ENCODE peak calls at places on chromosomes 12 and 14, in ten cellular contexts. One of them, this sample, is unnamed.

GRCh38 chr12:132923356-132923909 is 32.7 kb downstream of the ZNF605 start:
- DNase-seq in EL: no peak
- DNase-seq in iris pigment epithelial cell: no peak
- DNase-seq in myocyte: no peak
- DNase-seq in AG04450: no peak
- DNase-seq in WTC11: no peak
- DNase-seq in astrocyte of the spinal cord: no peak
- DNase-seq in astrocyte of the cerebellum: no peak
- DNase-seq in NCI-H1417 treated with DMSO at 0.1 percent for 48 hours: no peak
- DNase-seq in G401: no peak
- DNase-seq in this sample: no peak

GRCh38 chr12:15859136-15859535 is 23.1 kb upstream of the STRAP start:
- DNase-seq in G401: no peak
- DNase-seq in WTC11: no peak
- DNase-seq in AG04450: no peak
- DNase-seq in EL: no peak
- DNase-seq in astrocyte of the spinal cord: no peak
- DNase-seq in NCI-H1417 treated with DMSO at 0.1 percent for 48 hours: no peak
- DNase-seq in myocyte: no peak
- DNase-seq in astrocyte of the cerebellum: no peak
- DNase-seq in iris pigment epithelial cell: peak
- DNase-seq in this sample: no peak

GRCh38 chr14:60646202-60646886 is 2.9 kb downstream of the SIX1 start:
- DNase-seq in NCI-H1417 treated with DMSO at 0.1 percent for 48 hours: no peak
- DNase-seq in WTC11: peak
- DNase-seq in myocyte: peak
- DNase-seq in EL: no peak
- DNase-seq in astrocyte of the spinal cord: peak
- DNase-seq in AG04450: no peak
- DNase-seq in astrocyte of the cerebellum: no peak
- DNase-seq in iris pigment epithelial cell: no peak
- DNase-seq in G401: no peak
- DNase-seq in this sample: no peak

GRCh38 chr14:26598081-26598671 is 343 bp upstream of the NOVA1 start:
- DNase-seq in astrocyte of the spinal cord: peak
- DNase-seq in astrocyte of the cerebellum: peak
- DNase-seq in EL: no peak
- DNase-seq in NCI-H1417 treated with DMSO at 0.1 percent for 48 hours: peak
- DNase-seq in WTC11: peak
- DNase-seq in myocyte: peak
- DNase-seq in iris pigment epithelial cell: peak
- DNase-seq in G401: peak
- DNase-seq in AG04450: peak
- DNase-seq in this sample: no peak

GRCh38 chr12:92421042-92421441 is 275.4 kb upstream of the BTG1 start:
- DNase-seq in astrocyte of the spinal cord: no peak
- DNase-seq in WTC11: no peak
- DNase-seq in EL: no peak
- DNase-seq in iris pigment epithelial cell: no peak
- DNase-seq in myocyte: no peak
- DNase-seq in astrocyte of the cerebellum: no peak
- DNase-seq in NCI-H1417 treated with DMSO at 0.1 percent for 48 hours: no peak
- DNase-seq in G401: no peak
- DNase-seq in AG04450: no peak
- DNase-seq in this sample: no peak

GRCh38 chr12:45299132-45299692 is 83.3 kb downstream of the ANO6 start:
- DNase-seq in EL: peak
- DNase-seq in myocyte: peak
- DNase-seq in AG04450: no peak
- DNase-seq in iris pigment epithelial cell: peak
- DNase-seq in astrocyte of the spinal cord: peak
- DNase-seq in NCI-H1417 treated with DMSO at 0.1 percent for 48 hours: peak
- DNase-seq in WTC11: no peak
- DNase-seq in G401: no peak
- DNase-seq in astrocyte of the cerebellum: peak
- DNase-seq in this sample: no peak

GRCh38 chr12:2273751-2274150 is 221.0 kb downstream of the CACNA1C start:
- DNase-seq in iris pigment epithelial cell: no peak
- DNase-seq in WTC11: no peak
- DNase-seq in astrocyte of the spinal cord: no peak
- DNase-seq in astrocyte of the cerebellum: no peak
- DNase-seq in NCI-H1417 treated with DMSO at 0.1 percent for 48 hours: no peak
- DNase-seq in myocyte: no peak
- DNase-seq in EL: no peak
- DNase-seq in AG04450: no peak
- DNase-seq in G401: no peak
- DNase-seq in this sample: no peak

GRCh38 chr12:120846721-120847120 is 57.4 kb downstream of the SPPL3 start:
- DNase-seq in AG04450: no peak
- DNase-seq in astrocyte of the spinal cord: no peak
- DNase-seq in astrocyte of the cerebellum: no peak
- DNase-seq in EL: peak
- DNase-seq in myocyte: no peak
- DNase-seq in G401: no peak
- DNase-seq in iris pigment epithelial cell: no peak
- DNase-seq in WTC11: no peak
- DNase-seq in NCI-H1417 treated with DMSO at 0.1 percent for 48 hours: no peak
- DNase-seq in this sample: no peak

GRCh38 chr12:8011331-8011730 is 21.2 kb upstream of the FOXJ2 start:
- DNase-seq in G401: no peak
- DNase-seq in astrocyte of the spinal cord: no peak
- DNase-seq in iris pigment epithelial cell: peak
- DNase-seq in astrocyte of the cerebellum: no peak
- DNase-seq in EL: no peak
- DNase-seq in WTC11: no peak
- DNase-seq in myocyte: no peak
- DNase-seq in NCI-H1417 treated with DMSO at 0.1 percent for 48 hours: no peak
- DNase-seq in AG04450: no peak
- DNase-seq in this sample: no peak

GRCh38 chr14:68249534-68250517 is 430.2 kb downstream of the RAD51B start:
- DNase-seq in astrocyte of the cerebellum: no peak
- DNase-seq in AG04450: no peak
- DNase-seq in EL: peak
- DNase-seq in G401: no peak
- DNase-seq in myocyte: peak
- DNase-seq in WTC11: no peak
- DNase-seq in NCI-H1417 treated with DMSO at 0.1 percent for 48 hours: no peak
- DNase-seq in iris pigment epithelial cell: peak
- DNase-seq in astrocyte of the spinal cord: peak
- DNase-seq in this sample: no peak

GRCh38 chr14:103729496-103730448 is 14.2 kb downstream of the ZFYVE21 start:
- DNase-seq in astrocyte of the spinal cord: no peak
- DNase-seq in iris pigment epithelial cell: no peak
- DNase-seq in AG04450: no peak
- DNase-seq in astrocyte of the cerebellum: no peak
- DNase-seq in WTC11: no peak
- DNase-seq in EL: no peak
- DNase-seq in myocyte: no peak
- DNase-seq in NCI-H1417 treated with DMSO at 0.1 percent for 48 hours: no peak
- DNase-seq in G401: no peak
- DNase-seq in this sample: no peak

GRCh38 chr14:64720190-64720589 is 16.0 kb downstream of the PLEKHG3 start:
- DNase-seq in myocyte: no peak
- DNase-seq in astrocyte of the cerebellum: peak
- DNase-seq in EL: peak
- DNase-seq in AG04450: peak
- DNase-seq in NCI-H1417 treated with DMSO at 0.1 percent for 48 hours: no peak
- DNase-seq in G401: no peak
- DNase-seq in astrocyte of the spinal cord: peak
- DNase-seq in WTC11: peak
- DNase-seq in iris pigment epithelial cell: peak
- DNase-seq in this sample: no peak

GRCh38 chr14:23483216-23483854 is 13.8 kb downstream of the NGDN start:
- DNase-seq in NCI-H1417 treated with DMSO at 0.1 percent for 48 hours: no peak
- DNase-seq in myocyte: no peak
- DNase-seq in astrocyte of the cerebellum: no peak
- DNase-seq in astrocyte of the spinal cord: no peak
- DNase-seq in WTC11: peak
- DNase-seq in iris pigment epithelial cell: peak
- DNase-seq in AG04450: no peak
- DNase-seq in G401: peak
- DNase-seq in EL: peak
- DNase-seq in this sample: peak

GRCh38 chr14:75191100-75191499 is 14.7 kb upstream of the TMED10 start:
- DNase-seq in G401: no peak
- DNase-seq in iris pigment epithelial cell: no peak
- DNase-seq in NCI-H1417 treated with DMSO at 0.1 percent for 48 hours: no peak
- DNase-seq in EL: no peak
- DNase-seq in AG04450: no peak
- DNase-seq in WTC11: no peak
- DNase-seq in astrocyte of the cerebellum: no peak
- DNase-seq in astrocyte of the spinal cord: no peak
- DNase-seq in myocyte: no peak
- DNase-seq in this sample: no peak

GRCh38 chr14:61233436-61233956 is 47.6 kb downstream of the TMEM30B start:
- DNase-seq in G401: no peak
- DNase-seq in myocyte: peak
- DNase-seq in EL: no peak
- DNase-seq in WTC11: no peak
- DNase-seq in iris pigment epithelial cell: no peak
- DNase-seq in astrocyte of the spinal cord: no peak
- DNase-seq in AG04450: no peak
- DNase-seq in NCI-H1417 treated with DMSO at 0.1 percent for 48 hours: no peak
- DNase-seq in astrocyte of the cerebellum: no peak
- DNase-seq in this sample: no peak

GRCh38 chr12:121223283-121223946 is 13.5 kb downstream of the P2RX4 start:
- DNase-seq in WTC11: no peak
- DNase-seq in astrocyte of the spinal cord: no peak
- DNase-seq in iris pigment epithelial cell: no peak
- DNase-seq in myocyte: no peak
- DNase-seq in AG04450: no peak
- DNase-seq in NCI-H1417 treated with DMSO at 0.1 percent for 48 hours: no peak
- DNase-seq in EL: peak
- DNase-seq in astrocyte of the cerebellum: no peak
- DNase-seq in G401: peak
- DNase-seq in this sample: no peak

GRCh38 chr12:724194-724855 is 28.1 kb upstream of the WNK1 start:
- DNase-seq in AG04450: no peak
- DNase-seq in astrocyte of the spinal cord: peak
- DNase-seq in EL: no peak
- DNase-seq in NCI-H1417 treated with DMSO at 0.1 percent for 48 hours: no peak
- DNase-seq in myocyte: peak
- DNase-seq in astrocyte of the cerebellum: no peak
- DNase-seq in G401: no peak
- DNase-seq in iris pigment epithelial cell: no peak
- DNase-seq in WTC11: no peak
- DNase-seq in this sample: no peak

This sample was measured in germinal center.